ENCODE peak calls at places on chromosomes 12 and 14, in ten cellular contexts. B, R, O, G, N, V, L, T, I and C are unnamed samples.

GRCh38 chr14:61797304-61797703 is 35.1 kb downstream of the SNAPC1 start:
- DNase-seq in B (no peak), O (no peak), G (no peak), N (no peak), T (no peak), L (no peak), V (no peak), R (no peak), I (peak; percentile 57), C (no peak)

GRCh38 chr14:101454229-101454628 is 107.1 kb upstream of the DIO3 start:
- DNase-seq in I (peak; percentile 10), L (no peak), O (no peak), T (no peak), N (no peak), V (no peak), R (no peak), G (no peak), B (no peak), C (no peak)

GRCh38 chr14:34461334-34462131 is 507 bp downstream of the SPTSSA start:
- DNase-seq in L (peak; percentile 59), T (peak; percentile 8), B (no peak), I (peak; percentile 72), V (peak; percentile 66), G (peak; percentile 73), O (peak; percentile 70), N (no peak), R (peak; percentile 64), C (peak; percentile 79)

GRCh38 chr12:103771466-103771865 is 69.6 kb downstream of the NT5DC3 start:
- DNase-seq in R (peak; percentile 50), L (peak; percentile 37), V (peak; percentile 66), N (no peak), G (no peak), I (no peak), O (peak; percentile 60), T (no peak), B (no peak), C (peak; percentile 51)

GRCh38 chr12:18552829-18553228 is 185.0 kb downstream of the PLCZ1 start:
- DNase-seq in G (no peak), O (no peak), B (no peak), T (no peak), I (no peak), L (no peak), R (no peak), N (no peak), V (no peak), C (peak; percentile 21)

GRCh38 chr12:2264622-2265306 is 212.0 kb downstream of the CACNA1C start:
- DNase-seq in G (no peak), B (no peak), L (no peak), V (no peak), T (no peak), R (no peak), O (peak; percentile 64), I (no peak), N (no peak), C (no peak)

GRCh38 chr12:26936559-26937442 is 980 bp downstream of the INTS13 start:
- DNase-seq in R (no peak), O (no peak), L (no peak), G (no peak), T (no peak), V (no peak), B (peak; percentile 22), N (no peak), I (no peak), C (peak; percentile 15)

GRCh38 chr14:86838363-86838762 is 1154.6 kb downstream of the GALC start:
- DNase-seq in N (no peak), T (no peak), L (no peak), B (no peak), G (no peak), V (no peak), R (no peak), I (no peak), O (no peak), C (no peak)

GRCh38 chr14:52446355-52446754 is 106.0 kb downstream of the TXNDC16 start:
- DNase-seq in O (no peak), I (no peak), R (no peak), L (no peak), N (no peak), G (no peak), T (no peak), V (no peak), B (no peak), C (no peak)

GRCh38 chr12:99111600-99111999 is 466.5 kb downstream of the APAF1 start:
- DNase-seq in B (no peak), R (no peak), T (no peak), V (no peak), N (no peak), G (no peak), O (no peak), L (no peak), I (no peak), C (no peak)

GRCh38 chr14:102095231-102095870 is 8.5 kb upstream of the HSP90AA1 start:
- DNase-seq in V (no peak), T (no peak), R (no peak), L (peak; percentile 23), B (no peak), O (no peak), N (no peak), I (no peak), G (no peak), C (no peak)

GRCh38 chr14:77041837-77042557 is 13.5 kb upstream of the IRF2BPL start:
- DNase-seq in O (peak; percentile 82), B (no peak), N (no peak), R (peak; percentile 65), I (no peak), L (no peak), V (no peak), T (no peak), G (peak; percentile 84), C (no peak)

GRCh38 chr12:122825773-122826724 is 9.2 kb upstream of the HIP1R start:
- DNase-seq in L (no peak), B (no peak), O (no peak), T (peak; percentile 7), N (no peak), G (no peak), I (no peak), R (no peak), V (peak; percentile 54), C (peak; percentile 61)

GRCh38 chr14:78484002-78484401 is 313.8 kb downstream of the NRXN3 start:
- DNase-seq in V (no peak), O (no peak), I (no peak), R (no peak), B (no peak), T (no peak), G (no peak), N (no peak), L (no peak), C (no peak)

GRCh38 chr14:86532219-86532618 is 1002.3 kb downstream of the FLRT2 start:
- DNase-seq in O (no peak), T (no peak), L (no peak), G (no peak), N (no peak), V (no peak), I (no peak), B (no peak), R (no peak), C (no peak)

GRCh38 chr12:63844391-63845341 is at the start of gene SRGAP1:
- DNase-seq in O (peak; percentile 81), G (peak; percentile 75), V (peak; percentile 51), B (no peak), I (peak; percentile 78), L (peak; percentile 18), N (no peak), R (peak; percentile 85), T (peak; percentile 13), C (peak; percentile 43)

GRCh38 chr12:128817115-128818015 is 6.4 kb downstream of the SLC15A4 start:
- DNase-seq in R (no peak), G (no peak), N (no peak), L (no peak), V (no peak), I (no peak), O (peak; percentile 86), B (no peak), T (no peak), C (no peak)

GRCh38 chr14:104349950-104350349 is 211.6 kb downstream of the KIF26A start:
- DNase-seq in B (no peak), V (no peak), G (no peak), T (no peak), R (peak; percentile 44), I (peak; percentile 37), O (no peak), L (no peak), N (no peak), C (no peak)

GRCh38 chr12:121202407-121203355 is 7.2 kb upstream of the P2RX4 start:
- DNase-seq in R (no peak), V (no peak), I (no peak), G (no peak), B (no peak), O (no peak), L (peak; percentile 42), N (no peak), T (no peak), C (peak; percentile 68)
- H3K27me3 ChIP-seq in R (no peaks in the 10 kb centered on the region), V (no peaks in the 10 kb centered on the region), I (no peaks in the 10 kb centered on the region), G (no peaks in the 10 kb centered on the region), B (no peaks in the 10 kb centered on the region), O (no peaks in the 10 kb centered on the region), L (no peaks in the 10 kb centered on the region), N (no peaks in the 10 kb centered on the region), T (no peaks in the 10 kb centered on the region), C (peaks cover 3% of the 10 kb centered on the region)

DNA sequence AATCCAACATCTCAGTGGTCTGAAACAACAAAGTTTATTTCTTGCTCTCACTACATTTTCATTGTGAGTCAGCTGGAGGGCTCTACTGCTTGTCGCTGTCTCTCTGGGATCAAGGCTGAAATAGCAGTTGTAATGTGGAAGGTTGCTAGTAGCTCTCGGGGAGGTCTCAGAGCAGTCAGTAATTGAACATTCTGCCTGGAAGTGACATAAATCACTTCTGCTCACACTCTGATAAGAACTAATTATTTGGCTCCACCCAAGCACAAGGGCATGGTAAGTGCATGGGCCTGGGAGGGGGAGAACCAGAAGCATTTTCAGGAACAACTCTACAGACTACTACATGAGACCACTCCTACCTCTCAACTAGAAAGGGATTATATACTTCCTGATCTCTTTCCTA is 128.1 kb downstream of the TMEM117 start:
- DNase-seq in G (no peak), R (no peak), O (no peak), N (no peak), V (no peak), B (no peak), I (no peak), T (no peak), L (no peak), C (no peak)
- H3K4me3 ChIP-seq in G (no peak overlapping the region), R (no peak overlapping the region), O (no peak overlapping the region), N (no peak overlapping the region), V (no peak overlapping the region), B (no peak overlapping the region), I (no peak overlapping the region), T (no peak overlapping the region), L (no peak overlapping the region), C (no peak overlapping the region)

DNA sequence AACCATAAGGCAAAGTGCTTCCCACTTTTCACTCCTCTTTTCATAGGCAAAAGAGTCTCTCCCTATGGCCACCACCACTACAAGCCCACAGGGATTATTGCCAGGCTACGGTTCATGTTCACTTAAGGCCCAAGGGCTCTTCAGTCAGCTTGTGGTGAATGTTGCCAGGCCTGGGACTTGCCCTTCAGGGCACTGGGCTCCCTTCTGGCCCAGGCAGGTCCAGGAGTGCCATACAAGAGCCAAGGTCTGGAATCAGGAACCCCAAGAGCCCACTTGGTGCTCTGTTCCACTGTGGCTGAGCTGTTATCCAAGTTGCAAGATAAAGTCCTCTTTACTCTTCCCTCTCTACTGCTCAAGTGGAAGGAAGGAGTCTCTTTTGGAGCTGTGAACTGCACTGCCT is 307.6 kb downstream of the FUT8 start:
- DNase-seq in G (no peak), V (no peak), O (no peak), N (no peak), B (no peak), T (no peak), L (no peak), I (no peak), R (no peak), C (no peak)
- H3K4me1 ChIP-seq in G (no peaks in the 10 kb centered on the region), V (no peaks in the 10 kb centered on the region), O (no peaks in the 10 kb centered on the region), N (no peaks in the 10 kb centered on the region), B (peaks cover 8% of the 10 kb centered on the region), T (peaks cover 17% of the 10 kb centered on the region), L (no peaks in the 10 kb centered on the region), I (no peaks in the 10 kb centered on the region), R (no peaks in the 10 kb centered on the region), C (no peaks in the 10 kb centered on the region)

GRCh38 chr14:56120091-56120632 is 2.0 kb downstream of the PELI2 start:
- DNase-seq in O (no peak), B (no peak), I (no peak), L (no peak), T (peak; percentile 19), V (no peak), N (no peak), R (no peak), G (no peak), C (peak; percentile 35)
- H3K27me3 ChIP-seq in O (no peaks in the 10 kb centered on the region), B (no peaks in the 10 kb centered on the region), I (no peaks in the 10 kb centered on the region), L (peaks cover 13% of the 10 kb centered on the region), T (no peaks in the 10 kb centered on the region), V (no peaks in the 10 kb centered on the region), N (peaks cover 2% of the 10 kb centered on the region), R (no peaks in the 10 kb centered on the region), G (no peaks in the 10 kb centered on the region), C (no peaks in the 10 kb centered on the region)